ENCODE peak calls at places on chromosomes 4 and X, in eight cellular contexts. V is mucosa of descending colon, G is activated T-helper 1 cell treated with Interleukin-2 at 50 U/mL for 16 hours, A is uterus, B is HT1080, E is Caco-2, O is NCI-H510A, N is NCI-H748 treated with DMSO at 0.1 percent for 48 hours. S is an unnamed sample.

GRCh38 chr4:123452585-123452984 is 56.0 kb downstream of the SPRY1 start:
- DNase-seq in E (no peak), V (no peak), A (peak), O (no peak), G (no peak), N (no peak), B (peak), S (peak)

GRCh38 chrX:153519569-153520285 is 2.3 kb downstream of the ATP2B3 start:
- DNase-seq in E (no peak), O (no peak), N (no peak), A (no peak), G (no peak), B (peak), V (no peak), S (no peak)

GRCh38 chr4:143253156-143253555 is 68.4 kb downstream of the USP38 start:
- DNase-seq in G (no peak), V (no peak), E (no peak), N (no peak), B (peak), A (no peak), O (no peak), S (no peak)

GRCh38 chr4:85869156-85869555 is 394.2 kb downstream of the ARHGAP24 start:
- DNase-seq in V (no peak), O (no peak), G (no peak), E (no peak), A (no peak), N (no peak), B (no peak), S (no peak)

GRCh38 chr4:47074836-47075235 is 43.5 kb downstream of the GABRB1 start:
- DNase-seq in O (no peak), G (no peak), A (no peak), N (no peak), V (no peak), B (no peak), E (no peak), S (no peak)

GRCh38 chrX:14832151-14832550 is 40.7 kb downstream of the FANCB start:
- DNase-seq in E (no peak), A (no peak), G (no peak), N (no peak), V (no peak), B (peak), O (no peak), S (no peak)

GRCh38 chr4:19729873-19730735 is 521.6 kb upstream of the SLIT2 start:
- DNase-seq in B (peak), A (no peak), V (no peak), N (no peak), E (no peak), G (no peak), O (no peak), S (no peak)

GRCh38 chr4:110332483-110332882 is 134.1 kb upstream of the ELOVL6 start:
- DNase-seq in G (no peak), O (no peak), V (no peak), B (no peak), A (no peak), E (no peak), N (no peak), S (no peak)

GRCh38 chr4:188336891-188337290 is 197.7 kb downstream of the TRIML1 start:
- DNase-seq in O (no peak), A (no peak), E (no peak), N (no peak), B (no peak), V (no peak), G (no peak), S (no peak)

GRCh38 chr4:14193601-14194000 is 566.1 kb upstream of the BOD1L1 start:
- DNase-seq in E (no peak), V (no peak), B (no peak), O (no peak), A (no peak), G (no peak), N (no peak), S (no peak)

GRCh38 chrX:39726810-39727209 is 370.9 kb downstream of the BCOR start:
- DNase-seq in O (peak), N (peak), G (no peak), B (peak), E (no peak), V (no peak), A (peak), S (peak)

GRCh38 chrX:135697614-135698013 is 15.8 kb upstream of the CT45A1 start:
- DNase-seq in N (no peak), O (no peak), E (no peak), B (no peak), V (no peak), A (no peak), G (no peak), S (no peak)

GRCh38 chrX:43850612-43851011 is 31.6 kb downstream of the MAOB start:
- DNase-seq in A (no peak), E (no peak), V (no peak), B (no peak), O (no peak), N (no peak), G (no peak), S (no peak)

GRCh38 chr4:110742148-110742547 is 119.3 kb upstream of the PITX2 start:
- DNase-seq in V (no peak), B (peak), O (no peak), N (no peak), A (no peak), E (no peak), G (no peak), S (no peak)

GRCh38 chrX:106039920-106040319 is 1.4 kb upstream of the SERPINA7 start:
- DNase-seq in N (no peak), O (no peak), A (no peak), E (no peak), B (peak), G (no peak), V (no peak), S (no peak)

GRCh38 chr4:87144346-87144745 is 76.1 kb downstream of the KLHL8 start:
- DNase-seq in B (no peak), N (no peak), V (no peak), G (no peak), E (no peak), O (no peak), A (no peak), S (no peak)

GRCh38 chr4:26062221-26062620 is 148.2 kb downstream of the SMIM20 start:
- DNase-seq in V (no peak), E (no peak), A (no peak), G (no peak), N (no peak), O (no peak), B (no peak), S (no peak)

GRCh38 chr4:128565565-128566186 is 243.8 kb upstream of the JADE1 start:
- DNase-seq in E (peak), B (peak), V (peak), N (peak), A (peak), O (no peak), G (no peak), S (peak)

GRCh38 chr4:72743078-72743477 is 174.1 kb upstream of the ADAMTS3 start:
- DNase-seq in N (no peak), O (no peak), G (no peak), E (no peak), B (peak), V (no peak), A (no peak), S (no peak)

GRCh38 chrX:34875204-34875603 is 67.4 kb upstream of the FAM47B start:
- DNase-seq in V (no peak), B (peak), G (no peak), N (no peak), O (peak), E (no peak), A (no peak), S (peak)

GRCh38 chrX:30283456-30284200 is 25.6 kb downstream of the NR0B1 start:
- DNase-seq in E (no peak), V (no peak), G (no peak), A (no peak), B (peak), O (no peak), N (no peak), S (no peak)

GRCh38 chrX:71617742-71618141 is 569 bp downstream of the CXCR3 start:
- DNase-seq in V (peak), E (no peak), B (no peak), N (no peak), G (no peak), A (no peak), O (no peak), S (no peak)

GRCh38 chr4:121733942-121734341 is 31.0 kb downstream of the SMIM43 start:
- DNase-seq in E (no peak), V (no peak), A (no peak), N (no peak), O (no peak), G (no peak), B (no peak), S (no peak)